ENCODE peak calls at places on chromosomes 12 and 14, in six cellular contexts. Q is COR-L47, Y is GM12864, W is activated gamma-delta T cell, P is NCI-H2029, T is NCI-H2171. I is an unnamed sample.

GRCh38 chr12:70724444-70724843 is 87.2 kb upstream of the PTPRB start:
- DNase-seq in Q (no peak), Y (no peak), W (no peak), P (no peak), T (no peak), I (no peak)

GRCh38 chr12:80763874-80764273 is 47.2 kb downstream of the MYF5 start:
- DNase-seq in Q (peak), Y (no peak), W (no peak), P (peak), T (peak), I (no peak)

GRCh38 chr14:104105071-104105821 is 19.7 kb downstream of the ASPG start:
- DNase-seq in Q (no peak), Y (no peak), W (no peak), P (no peak), T (no peak), I (peak)

GRCh38 chr14:58898655-58899316 is 261.0 kb downstream of the DACT1 start:
- DNase-seq in Q (no peak), Y (no peak), W (no peak), P (no peak), T (no peak), I (no peak)

GRCh38 chr12:42504049-42504448 is 85.5 kb downstream of the PRICKLE1 start:
- DNase-seq in Q (no peak), Y (no peak), W (no peak), P (no peak), T (peak), I (no peak)

GRCh38 chr12:47221256-47222023 is 141.7 kb upstream of the AMIGO2 start:
- DNase-seq in Q (no peak), Y (no peak), W (no peak), P (no peak), T (no peak), I (no peak)

GRCh38 chr12:44930972-44931600 is 55.0 kb upstream of the NELL2 start:
- DNase-seq in Q (peak), Y (no peak), W (no peak), P (peak), T (peak), I (no peak)

GRCh38 chr12:106791531-106791930 is 17.0 kb downstream of the RIC8B start:
- DNase-seq in Q (peak), Y (no peak), W (no peak), P (no peak), T (no peak), I (no peak)

GRCh38 chr12:13067322-13067721 is 23.1 kb downstream of the FAM234B start:
- DNase-seq in Q (no peak), Y (no peak), W (no peak), P (no peak), T (no peak), I (no peak)

GRCh38 chr12:13450231-13451080 is 253.9 kb downstream of the EMP1 start:
- DNase-seq in Q (no peak), Y (no peak), W (no peak), P (no peak), T (no peak), I (no peak)

GRCh38 chr12:47360771-47361388 is 281.1 kb upstream of the AMIGO2 start:
- DNase-seq in Q (no peak), Y (no peak), W (no peak), P (no peak), T (no peak), I (no peak)

GRCh38 chr12:15220961-15221885 is at the start of gene RERG:
- DNase-seq in Q (no peak), Y (peak), W (peak), P (peak), T (no peak), I (peak)

GRCh38 chr12:48105321-48105866 is 485 bp downstream of the SENP1 start:
- DNase-seq in Q (no peak), Y (no peak), W (peak), P (no peak), T (peak), I (no peak)

GRCh38 chr14:79011091-79011919 is 841.1 kb downstream of the NRXN3 start:
- DNase-seq in Q (peak), Y (no peak), W (no peak), P (peak), T (peak), I (no peak)

GRCh38 chr14:41899416-41899815 is 292.7 kb downstream of the LRFN5 start:
- DNase-seq in Q (no peak), Y (no peak), W (no peak), P (peak), T (peak), I (no peak)

GRCh38 chr12:71439613-71440392 is at the start of gene LGR5:
- DNase-seq in Q (peak), Y (no peak), W (no peak), P (no peak), T (peak), I (no peak)

GRCh38 chr12:22396735-22397134 is 62.2 kb upstream of the ST8SIA1 start:
- DNase-seq in Q (no peak), Y (no peak), W (no peak), P (no peak), T (no peak), I (no peak)

GRCh38 chr14:51776102-51776894 is 84.1 kb upstream of the GNG2 start:
- DNase-seq in Q (no peak), Y (peak), W (no peak), P (no peak), T (peak), I (no peak)

I was measured in stomach.